ENCODE peak calls at places on chromosomes 4 and X, in seven cellular contexts. O is SJSA1; V is GM12865; H is GM12891; I is ELR; Q is activated naive CD8-positive, alpha-beta T cell treated with anti-CD3 and anti-CD28 coated beads, Interleukin-2, amount 10 ng/mL, durations not matched to agents 7 days and 5 days; P is posterior cingulate gyrus. B is an unnamed sample.

GRCh38 chr4:184039963-184040383 is 134.9 kb downstream of the STOX2 start:
- DNase-seq in P (peak), Q (peak), H (no peak), V (no peak), I (no peak), O (no peak), B (no peak)

GRCh38 chr4:145446184-145446583 is 35.5 kb upstream of the SMAD1 start:
- DNase-seq in H (no peak), O (no peak), P (no peak), Q (no peak), V (no peak), I (no peak), B (no peak)

GRCh38 chr4:145014365-145014764 is 83.6 kb downstream of the ANAPC10 start:
- DNase-seq in Q (no peak), H (no peak), V (no peak), O (no peak), I (no peak), P (no peak), B (no peak)

GRCh38 chrX:69062493-69062892 is 102.8 kb downstream of the PJA1 start:
- DNase-seq in I (no peak), O (no peak), Q (no peak), V (no peak), H (no peak), P (no peak), B (no peak)

GRCh38 chr4:56082809-56083208 is 134.1 kb downstream of the CEP135 start:
- DNase-seq in P (no peak), V (no peak), I (no peak), H (no peak), O (no peak), Q (no peak), B (no peak)

GRCh38 chr4:165604181-165604580 is 225.4 kb downstream of the CPE start:
- DNase-seq in I (no peak), P (no peak), H (no peak), O (no peak), Q (no peak), V (no peak), B (no peak)

GRCh38 chr4:39621582-39621981 is 17.1 kb downstream of the SMIM14 start:
- DNase-seq in O (peak), I (peak), Q (no peak), P (no peak), H (no peak), V (no peak), B (peak)

GRCh38 chr4:35730414-35730813 is 513.9 kb downstream of the ARAP2 start:
- DNase-seq in Q (no peak), V (no peak), H (no peak), O (no peak), P (no peak), I (no peak), B (no peak)

GRCh38 chr4:21790437-21791029 is 158.0 kb downstream of the KCNIP4 start:
- DNase-seq in O (no peak), Q (no peak), H (no peak), V (peak), I (peak), P (no peak), B (peak)

GRCh38 chr4:24794111-24794860 is 1.1 kb upstream of the SOD3 start:
- DNase-seq in P (no peak), I (peak), V (no peak), H (no peak), O (peak), Q (no peak), B (peak)

GRCh38 chr4:129362685-129363274 is 266.8 kb downstream of the C4orf33 start:
- DNase-seq in V (peak), P (peak), O (peak), I (peak), H (peak), Q (no peak), B (peak)

GRCh38 chr4:147964519-147964918 is 232.6 kb downstream of the ARHGAP10 start:
- DNase-seq in H (no peak), O (no peak), V (no peak), I (no peak), P (no peak), Q (no peak), B (no peak)

GRCh38 chr4:87270144-87270543 is 49.7 kb upstream of the KLHL8 start:
- DNase-seq in V (peak), H (no peak), O (no peak), I (peak), P (no peak), Q (no peak), B (peak)

GRCh38 chr4:184544711-184545409 is 70.5 kb upstream of the IRF2 start:
- DNase-seq in Q (no peak), O (no peak), H (no peak), P (no peak), V (no peak), I (no peak), B (peak)

GRCh38 chr4:173827707-173828106 is 297.7 kb upstream of the HAND2 start:
- DNase-seq in H (no peak), V (no peak), I (peak), P (no peak), Q (no peak), O (no peak), B (peak)

GRCh38 chr4:133464311-133464710 is 315.2 kb downstream of the PCDH10 start:
- DNase-seq in P (no peak), H (no peak), Q (no peak), V (no peak), O (no peak), I (peak), B (no peak)

GRCh38 chrX:116526010-116526409 is 63.2 kb upstream of the CT83 start:
- DNase-seq in I (no peak), Q (no peak), V (no peak), O (no peak), P (no peak), H (no peak), B (no peak)

GRCh38 chr4:7987148-7987989 is 47.7 kb upstream of the AFAP1 start:
- DNase-seq in P (peak), I (peak), H (peak), Q (peak), V (peak), O (peak), B (peak)

GRCh38 chr4:13546374-13546854 is 2.1 kb upstream of the NKX3-2 start:
- DNase-seq in H (no peak), P (no peak), I (peak), O (no peak), V (no peak), Q (no peak), B (no peak)

GRCh38 chrX:138191998-138192397 is 519.5 kb downstream of the FGF13 start:
- DNase-seq in H (no peak), V (peak), P (peak), I (peak), O (no peak), Q (no peak), B (peak)

GRCh38 chrX:51802917-51803688 is 59.9 kb downstream of the GSPT2 start:
- DNase-seq in O (peak), V (peak), H (peak), P (peak), Q (peak), I (peak), B (peak)

GRCh38 chrX:11064851-11065600 is 46.1 kb upstream of the HCCS start:
- DNase-seq in Q (no peak), V (no peak), P (no peak), H (no peak), I (peak), O (peak), B (peak)

GRCh38 chr4:37892641-37893040 is 1.8 kb downstream of the TBC1D1 start:
- DNase-seq in V (peak), H (peak), O (no peak), Q (peak), P (no peak), I (no peak), B (no peak)

GRCh38 chr4:55124337-55125076 is 888 bp downstream of the KDR start:
- DNase-seq in I (no peak), O (no peak), Q (no peak), P (no peak), H (no peak), V (no peak), B (peak)

GRCh38 chrX:137052641-137053235 is 18.9 kb upstream of the GPR101 start:
- DNase-seq in Q (peak), H (no peak), O (no peak), V (no peak), I (peak), P (no peak), B (peak)

GRCh38 chr4:102338405-102338804 is 6.9 kb downstream of the SLC39A8 start:
- DNase-seq in O (no peak), H (no peak), Q (no peak), V (no peak), I (peak), P (no peak), B (peak)

GRCh38 chr4:184310171-184310567 is 92.5 kb upstream of the ENPP6 start:
- DNase-seq in V (peak), P (no peak), O (no peak), I (no peak), Q (no peak), H (no peak), B (no peak)

GRCh38 chr4:67687639-67688038 is 13.3 kb downstream of the UBA6 start:
- DNase-seq in O (no peak), Q (no peak), H (no peak), I (peak), V (no peak), P (no peak), B (peak)

GRCh38 chr4:42519803-42520417 is 122.6 kb downstream of the SHISA3 start:
- DNase-seq in Q (no peak), H (no peak), I (peak), O (no peak), V (peak), P (no peak), B (peak)

GRCh38 chrX:114650351-114650750 is 66.5 kb downstream of the HTR2C start:
- DNase-seq in O (no peak), V (no peak), Q (no peak), P (no peak), I (no peak), H (no peak), B (peak)

GRCh38 chr4:2330119-2331042 is 68.5 kb upstream of the MXD4 start:
- DNase-seq in O (peak), Q (no peak), V (no peak), P (no peak), H (no peak), I (peak), B (peak)

GRCh38 chr4:90449626-90450025 is 322.4 kb downstream of the CCSER1 start:
- DNase-seq in O (no peak), P (no peak), H (no peak), I (no peak), V (no peak), Q (no peak), B (no peak)

GRCh38 chr4:24236532-24236931 is 346.7 kb upstream of the PPARGC1A start:
- DNase-seq in O (no peak), I (no peak), P (no peak), V (no peak), Q (no peak), H (no peak), B (no peak)

GRCh38 chr4:68451246-68452211 is 4.3 kb downstream of the TMPRSS11E start:
- DNase-seq in O (no peak), H (no peak), P (no peak), V (peak), I (peak), Q (no peak), B (peak)

GRCh38 chrX:153519569-153520285 is 2.3 kb downstream of the ATP2B3 start:
- DNase-seq in P (no peak), V (no peak), I (peak), H (no peak), O (no peak), Q (no peak), B (peak)

GRCh38 chr4:26459756-26460530 is 30.3 kb downstream of the CCKAR start:
- DNase-seq in V (no peak), O (no peak), H (no peak), Q (no peak), I (peak), P (no peak), B (peak)

GRCh38 chrX:103211012-103211715 is 3.7 kb upstream of the BEX4 start:
- DNase-seq in I (peak), P (no peak), V (peak), H (no peak), O (no peak), Q (no peak), B (peak)

B was measured in GM23248.